ENCODE peak calls at places on chromosomes 2 and 18, in ten cellular contexts. I, T, Z, Q, K, C, N, Y, M and L are unnamed samples.

GRCh38 chr2:177489719-177490301 is 97.2 kb downstream of the AGPS start:
- DNase-seq in I (peak), T (no peak), Z (no peak), Q (peak), K (peak), C (no peak), N (no peak), Y (no peak), M (no peak), L (no peak)

GRCh38 chr2:65655000-65655399 is 222.6 kb upstream of the SPRED2 start:
- DNase-seq in I (no peak), T (no peak), Z (no peak), Q (no peak), K (no peak), C (no peak), N (no peak), Y (no peak), M (no peak), L (no peak)

GRCh38 chr2:54559593-54560145 is 103.5 kb downstream of the SPTBN1 start:
- DNase-seq in I (peak), T (no peak), Z (no peak), Q (peak), K (peak), C (no peak), N (peak), Y (no peak), M (peak), L (peak)

GRCh38 chr2:101921961-101922325 is 69.8 kb upstream of the IL1R2 start:
- DNase-seq in I (no peak), T (no peak), Z (no peak), Q (no peak), K (no peak), C (no peak), N (no peak), Y (no peak), M (no peak), L (no peak)

GRCh38 chr18:74899554-74899953 is 301.9 kb downstream of the ZNF407 start:
- DNase-seq in I (no peak), T (no peak), Z (peak), Q (no peak), K (no peak), C (peak), N (peak), Y (no peak), M (no peak), L (no peak)

GRCh38 chr2:84686783-84687442 is 170.6 kb downstream of the DNAH6 start:
- DNase-seq in I (peak), T (no peak), Z (no peak), Q (peak), K (no peak), C (no peak), N (no peak), Y (no peak), M (no peak), L (no peak)

GRCh38 chr18:48850891-48851302 is 99.9 kb downstream of the SMAD7 start:
- DNase-seq in I (no peak), T (no peak), Z (no peak), Q (no peak), K (no peak), C (peak), N (no peak), Y (no peak), M (no peak), L (no peak)

GRCh38 chr2:54891901-54892300 is 158.3 kb downstream of the RTN4 start:
- DNase-seq in I (no peak), T (no peak), Z (no peak), Q (no peak), K (no peak), C (no peak), N (no peak), Y (no peak), M (no peak), L (no peak)

GRCh38 chr18:48161201-48161910 is 230.9 kb upstream of the SMAD2 start:
- DNase-seq in I (peak), T (peak), Z (peak), Q (no peak), K (peak), C (peak), N (peak), Y (no peak), M (peak), L (peak)

GRCh38 chr2:112686348-112687217 is 34.2 kb upstream of the NT5DC4 start:
- DNase-seq in I (no peak), T (no peak), Z (no peak), Q (no peak), K (no peak), C (no peak), N (no peak), Y (no peak), M (no peak), L (no peak)

GRCh38 chr18:78979058-78979680 is 449 bp upstream of the SALL3 start:
- DNase-seq in I (no peak), T (no peak), Z (no peak), Q (no peak), K (no peak), C (no peak), N (no peak), Y (no peak), M (no peak), L (no peak)

GRCh38 chr18:78977627-78978271 is 1.9 kb upstream of the SALL3 start:
- DNase-seq in I (no peak), T (no peak), Z (no peak), Q (no peak), K (no peak), C (no peak), N (no peak), Y (no peak), M (no peak), L (no peak)

GRCh38 chr18:78976697-78977626 is 2.7 kb upstream of the SALL3 start:
- DNase-seq in I (no peak), T (no peak), Z (no peak), Q (no peak), K (no peak), C (no peak), N (no peak), Y (no peak), M (no peak), L (peak)

GRCh38 chr18:78979682-78980278 is at the start of gene SALL3:
- DNase-seq in I (no peak), T (no peak), Z (no peak), Q (no peak), K (no peak), C (no peak), N (no peak), Y (no peak), M (no peak), L (peak)

GRCh38 chr18:78978336-78979057 is 1.1 kb upstream of the SALL3 start:
- DNase-seq in I (no peak), T (no peak), Z (no peak), Q (no peak), K (no peak), C (no peak), N (no peak), Y (no peak), M (no peak), L (no peak)
- TF ChIP-seq EP300 in I (no peak), T (no peak), Z (no peak), Q (no peak), K (no peak), C (no peak), N (no peak), Y (no peak), M (no peak), L (no peak)

GRCh38 chr2:127080941-127081769 is 25.8 kb downstream of the BIN1 start:
- DNase-seq in I (no peak), T (no peak), Z (peak), Q (no peak), K (no peak), C (no peak), N (no peak), Y (no peak), M (peak), L (peak)

GRCh38 chr2:127082974-127083373 is 24.0 kb downstream of the BIN1 start:
- DNase-seq in I (no peak), T (no peak), Z (no peak), Q (no peak), K (no peak), C (no peak), N (no peak), Y (no peak), M (no peak), L (no peak)

GRCh38 chr2:127080226-127080940 is 26.6 kb downstream of the BIN1 start:
- DNase-seq in I (no peak), T (no peak), Z (peak), Q (peak), K (no peak), C (no peak), N (no peak), Y (no peak), M (peak), L (peak)

GRCh38 chr2:127083819-127084503 is 23.0 kb downstream of the BIN1 start:
- DNase-seq in I (no peak), T (peak), Z (peak), Q (no peak), K (peak), C (peak), N (peak), Y (no peak), M (peak), L (peak)

DNA sequence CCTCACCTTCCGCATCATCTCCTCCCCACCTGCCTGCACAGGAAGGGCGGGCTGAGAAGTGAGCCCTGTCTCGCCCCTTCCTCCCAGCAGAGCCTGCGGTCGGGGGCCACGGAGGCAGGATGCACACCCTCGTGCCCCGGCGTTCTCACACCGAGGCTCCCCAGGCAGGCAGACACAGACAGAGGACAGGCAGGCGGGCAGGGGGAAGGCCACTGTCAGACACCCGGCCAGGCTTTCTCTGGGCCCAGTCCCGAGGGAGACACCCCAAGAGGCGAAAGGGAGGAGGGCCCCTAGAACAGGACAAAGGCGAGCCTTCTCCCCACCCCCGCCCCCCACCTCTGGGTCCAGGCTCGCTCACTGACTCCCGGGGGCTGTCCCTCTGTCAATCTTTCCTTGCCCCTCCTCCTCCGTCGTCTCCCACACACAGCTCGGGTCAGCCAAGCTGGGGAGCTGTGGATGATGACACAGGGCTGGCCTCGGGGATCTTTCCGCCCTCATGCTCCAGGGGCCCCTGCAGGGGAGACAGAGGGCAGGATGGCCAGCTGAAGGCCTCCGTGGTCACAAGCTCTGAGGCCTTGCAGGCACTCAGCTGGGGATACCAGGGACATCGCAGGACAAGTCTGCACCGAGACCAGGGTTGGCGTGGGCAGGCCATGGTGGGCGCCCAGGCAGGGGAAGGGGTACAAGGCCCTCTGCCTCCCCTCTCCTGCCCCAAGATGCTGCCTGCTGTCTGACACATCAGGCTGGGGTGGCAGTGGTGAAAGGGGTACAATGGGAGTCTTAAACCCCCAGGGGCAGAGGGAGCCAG is 24.9 kb downstream of the BIN1 start:
- DNase-seq in I (no peak), T (no peak), Z (peak), Q (no peak), K (no peak), C (no peak), N (no peak), Y (no peak), M (peak), L (peak)
- H3K4me3 ChIP-seq in I (no peak), T (no peak), Z (peak), Q (no peak), K (peak), C (no peak), N (no peak), Y (peak), M (no peak), L (peak)

GRCh38 chr18:13005289-13005688 is 14.1 kb downstream of the CEP192 start:
- DNase-seq in I (no peak), T (no peak), Z (no peak), Q (no peak), K (no peak), C (no peak), N (no peak), Y (no peak), M (no peak), L (no peak)

GRCh38 chr18:13004316-13004879 is 13.2 kb downstream of the CEP192 start:
- DNase-seq in I (no peak), T (no peak), Z (no peak), Q (no peak), K (no peak), C (no peak), N (no peak), Y (no peak), M (no peak), L (no peak)

GRCh38 chr18:13003466-13003896 is 12.3 kb downstream of the CEP192 start:
- DNase-seq in I (peak), T (no peak), Z (peak), Q (peak), K (no peak), C (no peak), N (no peak), Y (no peak), M (no peak), L (no peak)

GRCh38 chr18:13011719-13012118 is 20.6 kb downstream of the CEP192 start:
- DNase-seq in I (no peak), T (no peak), Z (no peak), Q (no peak), K (no peak), C (no peak), N (no peak), Y (no peak), M (no peak), L (no peak)

GRCh38 chr18:13006731-13007550 is 15.8 kb downstream of the CEP192 start:
- DNase-seq in I (no peak), T (no peak), Z (no peak), Q (no peak), K (no peak), C (no peak), N (no peak), Y (no peak), M (no peak), L (no peak)
- TF ChIP-seq EP300 in I (no peak), T (no peak), Z (no peak), Q (no peak), K (no peak), C (no peak), N (no peak), Y (no peak), M (no peak), L (no peak)

GRCh38 chr2:98702896-98703620 is 27.9 kb downstream of the MGAT4A start:
- DNase-seq in I (no peak), T (no peak), Z (no peak), Q (no peak), K (no peak), C (no peak), N (no peak), Y (no peak), M (no peak), L (no peak)
- H3K4me3 ChIP-seq in I (no peak), T (no peak), Z (no peak), Q (no peak), K (no peak), C (no peak), N (peak), Y (no peak), M (no peak), L (no peak)

DNA sequence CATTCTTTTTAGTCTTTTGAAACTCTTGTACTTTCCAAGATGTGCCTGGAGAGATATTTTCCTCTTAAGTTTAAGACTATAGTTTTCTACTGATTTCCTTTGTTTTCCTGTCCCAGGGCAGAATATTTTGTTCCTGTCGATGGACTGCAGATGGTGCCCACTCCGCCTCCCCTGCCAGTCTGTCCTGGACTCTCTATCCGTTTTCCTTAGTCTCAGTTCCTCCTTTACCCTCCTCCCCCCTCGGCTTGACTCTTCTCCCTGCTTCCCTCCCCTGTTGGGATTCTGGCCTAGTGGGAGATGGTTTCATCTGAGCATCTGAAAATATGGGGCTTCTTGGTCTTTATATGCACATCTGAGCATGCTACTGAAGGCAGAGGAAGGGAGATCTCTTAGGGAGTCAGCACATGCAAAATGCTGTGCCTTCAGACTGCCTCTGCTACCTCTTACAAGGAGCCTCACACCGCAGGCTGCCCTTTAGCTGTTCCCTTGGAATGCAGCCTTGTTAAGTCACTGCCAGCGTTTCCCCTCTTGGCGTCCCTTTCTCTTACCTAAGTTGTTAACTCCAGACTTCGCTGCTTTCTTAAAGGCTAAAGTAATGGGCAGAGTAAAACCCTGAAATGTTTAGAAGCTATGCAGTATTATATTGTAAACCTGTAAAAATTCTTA is 49.6 kb downstream of the LDLRAD4 start:
- DNase-seq in I (no peak), T (no peak), Z (peak), Q (no peak), K (no peak), C (no peak), N (peak), Y (no peak), M (no peak), L (no peak)
- TF ChIP-seq EP300 in I (no peak), T (no peak), Z (no peak), Q (no peak), K (no peak), C (no peak), N (no peak), Y (no peak), M (no peak), L (no peak)

GRCh38 chr2:71333619-71334018 is 2.0 kb downstream of the ZNF638 start:
- DNase-seq in I (no peak), T (no peak), Z (no peak), Q (no peak), K (no peak), C (no peak), N (no peak), Y (no peak), M (no peak), L (no peak)
- H3K4me3 ChIP-seq in I (peak), T (peak), Z (peak), Q (peak), K (peak), C (peak), N (peak), Y (peak), M (no peak), L (peak)

GRCh38 chr2:85767803-85768665 is 14.2 kb downstream of the ATOH8 start:
- DNase-seq in I (no peak), T (no peak), Z (no peak), Q (no peak), K (no peak), C (no peak), N (no peak), Y (no peak), M (no peak), L (no peak)

GRCh38 chr2:85768713-85769112 is 14.9 kb downstream of the ATOH8 start:
- DNase-seq in I (no peak), T (no peak), Z (peak), Q (no peak), K (no peak), C (peak), N (peak), Y (no peak), M (peak), L (no peak)

GRCh38 chr2:85770369-85770768 is 16.6 kb downstream of the ATOH8 start:
- DNase-seq in I (no peak), T (no peak), Z (no peak), Q (no peak), K (no peak), C (no peak), N (no peak), Y (no peak), M (no peak), L (no peak)

GRCh38 chr2:85769987-85770362 is 16.2 kb downstream of the ATOH8 start:
- DNase-seq in I (no peak), T (no peak), Z (no peak), Q (no peak), K (no peak), C (no peak), N (no peak), Y (no peak), M (no peak), L (no peak)

DNA sequence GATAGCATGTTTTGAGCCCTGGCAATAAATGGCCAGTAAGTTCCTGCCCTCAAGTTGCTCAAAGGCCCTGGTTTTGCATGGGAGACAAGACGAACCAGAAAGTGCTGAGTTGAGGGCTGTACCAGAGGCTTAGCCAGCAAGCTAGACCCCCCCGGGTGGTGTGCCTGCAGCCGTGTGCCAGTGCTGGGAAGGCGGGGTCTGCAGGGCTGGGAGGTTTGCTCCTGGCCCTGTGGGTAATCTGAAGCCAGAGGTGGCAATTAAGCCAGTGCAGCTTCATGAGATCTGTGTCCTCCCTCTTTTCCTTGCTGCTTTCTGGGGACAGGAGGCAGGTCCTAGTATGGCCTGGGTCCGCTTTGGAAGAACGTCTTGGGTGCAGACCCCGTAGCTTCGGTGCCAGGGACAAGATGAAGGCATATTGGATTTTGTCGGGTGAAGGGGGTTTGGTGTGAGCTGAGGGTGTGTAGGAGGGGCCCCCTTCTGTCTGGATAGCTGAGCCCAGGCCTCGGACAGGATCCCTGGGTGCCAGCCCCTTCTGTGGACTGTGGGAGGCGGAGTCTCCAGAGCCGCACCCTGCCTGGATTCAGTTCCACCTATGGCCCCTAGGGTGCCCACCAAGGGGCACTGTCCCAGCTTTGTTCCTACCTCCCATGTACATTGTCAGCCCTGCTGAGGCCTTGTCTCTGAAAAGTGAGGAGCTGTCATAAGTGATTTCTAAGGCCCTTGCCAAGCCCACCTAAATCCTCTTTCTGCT is 15.6 kb downstream of the ATOH8 start:
- DNase-seq in I (peak), T (no peak), Z (no peak), Q (peak), K (no peak), C (no peak), N (no peak), Y (no peak), M (no peak), L (no peak)
- TF ChIP-seq EP300 in I (no peak), T (no peak), Z (no peak), Q (no peak), K (no peak), C (no peak), N (no peak), Y (no peak), M (no peak), L (no peak)

GRCh38 chr2:25295654-25296053 is 46.1 kb downstream of the DNMT3A start:
- DNase-seq in I (no peak), T (no peak), Z (no peak), Q (no peak), K (no peak), C (no peak), N (no peak), Y (no peak), M (no peak), L (no peak)
- H3K4me3 ChIP-seq in I (no peak), T (no peak), Z (no peak), Q (no peak), K (no peak), C (no peak), N (no peak), Y (peak), M (no peak), L (no peak)